ENCODE peak calls at places on chromosomes 5 and 9, in six cellular contexts. One of them, this sample, is unnamed.

GRCh38 chr5:162154242-162154641 is 86.7 kb downstream of the GABRG2 start:
- DNase-seq in transverse colon: no peak
- DNase-seq in upper lobe of left lung: no peak
- DNase-seq in H1: no peak
- DNase-seq in suprapubic skin: no peak
- DNase-seq in K562: no peak
- DNase-seq in this sample: no peak

GRCh38 chr9:138115506-138115905 is 237.9 kb downstream of the CACNA1B start:
- DNase-seq in transverse colon: no peak
- DNase-seq in upper lobe of left lung: peak; percentile 4
- DNase-seq in H1: no peak
- DNase-seq in suprapubic skin: no peak
- DNase-seq in K562: no peak
- DNase-seq in this sample: no peak

GRCh38 chr5:80874162-80874561 is 86.0 kb upstream of the RASGRF2 start:
- DNase-seq in transverse colon: no peak
- DNase-seq in upper lobe of left lung: no peak
- DNase-seq in H1: no peak
- DNase-seq in suprapubic skin: no peak
- DNase-seq in K562: no peak
- DNase-seq in this sample: no peak

GRCh38 chr9:136578915-136579637 is 33.2 kb upstream of the NOTCH1 start:
- DNase-seq in transverse colon: no peak
- DNase-seq in upper lobe of left lung: no peak
- DNase-seq in H1: no peak
- DNase-seq in suprapubic skin: no peak
- DNase-seq in K562: peak; percentile 87
- DNase-seq in this sample: no peak

GRCh38 chr9:127612993-127613954 is 1.2 kb downstream of the STXBP1 start:
- DNase-seq in transverse colon: peak; percentile 54
- DNase-seq in upper lobe of left lung: peak; percentile 83
- DNase-seq in H1: no peak
- DNase-seq in suprapubic skin: peak; percentile 90
- DNase-seq in K562: peak; percentile 70
- DNase-seq in this sample: peak; percentile 91

GRCh38 chr5:91910247-91910646 is 527.1 kb upstream of the ARRDC3 start:
- DNase-seq in transverse colon: no peak
- DNase-seq in upper lobe of left lung: no peak
- DNase-seq in H1: no peak
- DNase-seq in suprapubic skin: no peak
- DNase-seq in K562: peak; percentile 34
- DNase-seq in this sample: no peak

GRCh38 chr5:174737335-174737734 is 13.0 kb downstream of the MSX2 start:
- DNase-seq in transverse colon: no peak
- DNase-seq in upper lobe of left lung: no peak
- DNase-seq in H1: no peak
- DNase-seq in suprapubic skin: no peak
- DNase-seq in K562: no peak
- DNase-seq in this sample: no peak

GRCh38 chr5:172751761-172752510 is 19.1 kb downstream of the DUSP1 start:
- DNase-seq in transverse colon: no peak
- DNase-seq in upper lobe of left lung: no peak
- DNase-seq in H1: no peak
- DNase-seq in suprapubic skin: no peak
- DNase-seq in K562: no peak
- DNase-seq in this sample: peak; percentile 50

GRCh38 chr9:109329274-109330258 is 8.7 kb upstream of the EPB41L4B start:
- DNase-seq in transverse colon: peak; percentile 82
- DNase-seq in upper lobe of left lung: peak; percentile 70
- DNase-seq in H1: no peak
- DNase-seq in suprapubic skin: peak; percentile 87
- DNase-seq in K562: no peak
- DNase-seq in this sample: peak; percentile 67

GRCh38 chr5:10562202-10563131 is 1.4 kb upstream of the ANKRD33B start:
- DNase-seq in transverse colon: no peak
- DNase-seq in upper lobe of left lung: no peak
- DNase-seq in H1: no peak
- DNase-seq in suprapubic skin: no peak
- DNase-seq in K562: no peak
- DNase-seq in this sample: peak; percentile 56

GRCh38 chr5:69099302-69099701 is 5.5 kb downstream of the SLC30A5 start:
- DNase-seq in transverse colon: no peak
- DNase-seq in upper lobe of left lung: no peak
- DNase-seq in H1: no peak
- DNase-seq in suprapubic skin: no peak
- DNase-seq in K562: no peak
- DNase-seq in this sample: no peak

GRCh38 chr5:143506881-143507552 is 103.5 kb upstream of the NR3C1 start:
- DNase-seq in transverse colon: no peak
- DNase-seq in upper lobe of left lung: no peak
- DNase-seq in H1: no peak
- DNase-seq in suprapubic skin: no peak
- DNase-seq in K562: no peak
- DNase-seq in this sample: no peak

GRCh38 chr5:137580030-137580429 is 80.9 kb upstream of the SPOCK1 start:
- DNase-seq in transverse colon: no peak
- DNase-seq in upper lobe of left lung: no peak
- DNase-seq in H1: no peak
- DNase-seq in suprapubic skin: no peak
- DNase-seq in K562: no peak
- DNase-seq in this sample: no peak

GRCh38 chr5:78362220-78362619 is 1.8 kb downstream of the SCAMP1 start:
- DNase-seq in transverse colon: no peak
- DNase-seq in upper lobe of left lung: no peak
- DNase-seq in H1: no peak
- DNase-seq in suprapubic skin: no peak
- DNase-seq in K562: no peak
- DNase-seq in this sample: no peak

GRCh38 chr9:104976196-104976595 is 48.2 kb upstream of the ABCA1 start:
- DNase-seq in transverse colon: no peak
- DNase-seq in upper lobe of left lung: no peak
- DNase-seq in H1: no peak
- DNase-seq in suprapubic skin: no peak
- DNase-seq in K562: no peak
- DNase-seq in this sample: no peak

GRCh38 chr5:32984851-32985250 is 273.7 kb downstream of the NPR3 start:
- DNase-seq in transverse colon: no peak
- DNase-seq in upper lobe of left lung: no peak
- DNase-seq in H1: no peak
- DNase-seq in suprapubic skin: no peak
- DNase-seq in K562: no peak
- DNase-seq in this sample: no peak
- TF ChIP-seq EP300 in transverse colon: no peak
- TF ChIP-seq EP300 in upper lobe of left lung: no peak
- TF ChIP-seq EP300 in H1: no peak
- TF ChIP-seq EP300 in suprapubic skin: no peak
- TF ChIP-seq EP300 in K562: no peak
- TF ChIP-seq EP300 in this sample: no peak

GRCh38 chr5:133403741-133404364 is 208.5 kb downstream of the FSTL4 start:
- DNase-seq in transverse colon: no peak
- DNase-seq in upper lobe of left lung: no peak
- DNase-seq in H1: no peak
- DNase-seq in suprapubic skin: no peak
- DNase-seq in K562: no peak
- DNase-seq in this sample: no peak

GRCh38 chr5:133402781-133403180 is 209.6 kb downstream of the FSTL4 start:
- DNase-seq in transverse colon: no peak
- DNase-seq in upper lobe of left lung: no peak
- DNase-seq in H1: no peak
- DNase-seq in suprapubic skin: no peak
- DNase-seq in K562: no peak
- DNase-seq in this sample: no peak

GRCh38 chr5:133405275-133406034 is 206.9 kb downstream of the FSTL4 start:
- DNase-seq in transverse colon: no peak
- DNase-seq in upper lobe of left lung: no peak
- DNase-seq in H1: no peak
- DNase-seq in suprapubic skin: no peak
- DNase-seq in K562: no peak
- DNase-seq in this sample: no peak

GRCh38 chr5:133406208-133406607 is 206.1 kb downstream of the FSTL4 start:
- DNase-seq in transverse colon: no peak
- DNase-seq in upper lobe of left lung: no peak
- DNase-seq in H1: no peak
- DNase-seq in suprapubic skin: no peak
- DNase-seq in K562: no peak
- DNase-seq in this sample: no peak

DNA sequence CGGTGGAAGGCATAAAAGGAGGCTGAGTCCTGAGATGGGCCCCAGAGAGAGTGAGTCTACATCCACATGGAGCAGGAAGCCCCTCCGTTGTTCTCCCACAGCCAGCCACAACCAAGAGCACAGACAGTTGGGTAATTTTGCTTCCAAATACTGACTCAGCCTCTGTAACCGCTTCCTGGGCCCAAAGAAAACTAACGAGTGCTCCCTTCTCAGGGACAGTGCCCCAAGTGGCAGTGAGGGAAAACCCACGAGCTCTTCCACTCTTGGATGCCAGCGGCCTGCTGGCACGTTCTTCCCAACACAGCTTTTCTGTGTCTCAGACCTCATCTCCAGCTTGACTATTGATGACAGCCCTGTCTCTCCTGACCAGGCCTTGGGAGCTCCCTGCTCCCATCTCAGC is 207.6 kb downstream of the FSTL4 start:
- DNase-seq in transverse colon: no peak
- DNase-seq in upper lobe of left lung: no peak
- DNase-seq in H1: no peak
- DNase-seq in suprapubic skin: no peak
- DNase-seq in K562: no peak
- DNase-seq in this sample: no peak
- TF ChIP-seq CTCF in transverse colon: no peak
- TF ChIP-seq CTCF in upper lobe of left lung: no peak
- TF ChIP-seq CTCF in H1: peak; percentile 52
- TF ChIP-seq CTCF in suprapubic skin: no peak
- TF ChIP-seq CTCF in K562: peak; percentile 20
- TF ChIP-seq CTCF in this sample: no peak

GRCh38 chr5:149519624-149520023 is 31.6 kb downstream of the CSNK1A1 start:
- DNase-seq in transverse colon: no peak
- DNase-seq in upper lobe of left lung: no peak
- DNase-seq in H1: no peak
- DNase-seq in suprapubic skin: no peak
- DNase-seq in K562: no peak
- DNase-seq in this sample: no peak
- TF ChIP-seq POLR2AphosphoS5 in transverse colon: no peak
- TF ChIP-seq POLR2AphosphoS5 in upper lobe of left lung: no peak
- TF ChIP-seq POLR2AphosphoS5 in H1: no peak
- TF ChIP-seq POLR2AphosphoS5 in suprapubic skin: no peak
- TF ChIP-seq POLR2AphosphoS5 in K562: no peak
- TF ChIP-seq POLR2AphosphoS5 in this sample: no peak

DNA sequence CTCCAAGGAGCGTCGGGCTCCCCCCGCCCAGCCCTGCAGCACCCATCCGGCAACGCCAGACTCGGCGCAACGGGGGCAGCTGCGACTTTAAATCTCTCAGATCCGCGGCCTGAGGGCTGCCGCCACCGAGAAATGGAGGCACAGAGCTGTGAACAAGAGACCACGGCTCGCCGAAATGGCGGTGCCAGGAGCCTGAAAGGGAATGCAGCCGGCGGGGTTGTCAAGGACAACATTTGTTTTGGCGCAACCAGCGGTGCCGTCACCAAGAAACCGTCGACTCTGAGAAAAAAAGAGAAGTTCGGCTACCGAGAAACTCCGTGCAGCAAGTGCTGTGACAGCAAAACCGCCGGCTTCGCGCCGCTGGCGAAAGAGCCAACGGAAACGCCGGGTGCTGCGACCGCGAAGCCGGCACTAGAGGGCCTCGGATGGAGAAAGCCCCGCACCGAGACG is 2.1 kb upstream of the ANXA2R start:
- DNase-seq in transverse colon: peak; percentile 79
- DNase-seq in upper lobe of left lung: peak; percentile 79
- DNase-seq in H1: no peak
- DNase-seq in suprapubic skin: peak; percentile 87
- DNase-seq in K562: peak; percentile 44
- DNase-seq in this sample: peak; percentile 89
- TF ChIP-seq EP300 in transverse colon: no peak
- TF ChIP-seq EP300 in upper lobe of left lung: no peak
- TF ChIP-seq EP300 in H1: no peak
- TF ChIP-seq EP300 in suprapubic skin: no peak
- TF ChIP-seq EP300 in K562: no peak
- TF ChIP-seq EP300 in this sample: no peak

DNA sequence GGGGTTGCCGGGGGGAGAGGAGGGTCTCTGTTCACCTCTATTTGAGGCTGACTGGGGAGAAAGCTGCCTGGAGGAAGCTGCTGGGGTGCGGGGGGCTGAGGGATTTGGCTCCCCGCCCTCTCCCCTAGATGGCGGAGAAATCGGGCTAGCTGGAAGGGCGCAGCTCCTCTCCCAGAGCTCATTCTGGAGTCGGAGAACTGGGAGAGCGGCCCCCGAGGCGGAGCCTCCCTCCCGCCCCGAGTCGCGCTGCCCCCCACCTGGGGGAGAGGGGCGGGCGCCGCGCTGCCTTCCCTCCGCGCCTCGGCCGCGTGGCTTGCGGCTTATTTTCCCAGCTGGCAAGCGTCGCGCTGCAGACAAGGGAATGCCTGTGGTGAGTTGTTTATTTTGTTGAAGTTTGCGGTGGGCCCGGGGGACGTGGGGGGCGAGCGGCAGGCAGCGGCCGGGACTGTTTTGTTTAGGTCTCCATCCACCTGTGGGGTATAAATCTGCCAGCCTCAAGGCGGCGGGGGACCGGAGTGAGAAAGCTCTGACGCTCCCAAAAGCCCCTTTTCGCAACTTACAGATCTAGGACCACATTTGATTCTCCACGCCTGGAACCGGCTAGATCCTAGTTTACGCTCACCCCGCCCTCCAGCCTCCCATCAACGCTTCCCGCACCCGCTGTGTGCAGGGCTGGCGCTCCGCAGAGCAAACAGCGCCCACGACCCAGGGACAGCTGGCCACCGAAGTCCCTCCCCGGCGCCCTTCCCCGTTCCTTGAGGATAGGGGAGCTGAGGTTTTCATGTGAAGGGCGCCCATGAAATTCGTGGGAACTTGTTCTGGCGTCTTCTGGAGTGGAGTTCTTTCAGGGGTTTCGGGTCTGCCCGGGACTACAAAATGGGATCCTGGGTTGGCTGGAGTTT is 4.0 kb upstream of the RGMB start:
- DNase-seq in transverse colon: peak; percentile 49
- DNase-seq in upper lobe of left lung: peak; percentile 35
- DNase-seq in H1: no peak
- DNase-seq in suprapubic skin: no peak
- DNase-seq in K562: no peak
- DNase-seq in this sample: peak; percentile 76
- TF ChIP-seq CTCF in transverse colon: peak; percentile 11
- TF ChIP-seq CTCF in upper lobe of left lung: no peak
- TF ChIP-seq CTCF in H1: peak; percentile 6
- TF ChIP-seq CTCF in suprapubic skin: peak; percentile 18
- TF ChIP-seq CTCF in K562: no peak
- TF ChIP-seq CTCF in this sample: no peak

GRCh38 chr9:120902824-120903608 is 23.6 kb downstream of the TRAF1 start:
- DNase-seq in transverse colon: no peak
- DNase-seq in upper lobe of left lung: no peak
- DNase-seq in H1: no peak
- DNase-seq in suprapubic skin: no peak
- DNase-seq in K562: no peak
- DNase-seq in this sample: no peak
- TF ChIP-seq POLR2AphosphoS5 in transverse colon: no peak
- TF ChIP-seq POLR2AphosphoS5 in upper lobe of left lung: no peak
- TF ChIP-seq POLR2AphosphoS5 in H1: no peak
- TF ChIP-seq POLR2AphosphoS5 in suprapubic skin: no peak
- TF ChIP-seq POLR2AphosphoS5 in K562: no peak
- TF ChIP-seq POLR2AphosphoS5 in this sample: no peak